ENCODE peak calls at places on chromosomes 16 and 17, in nine cellular contexts. One of them, this sample, is unnamed.

GRCh38 chr17:52606590-52606989 is 448.1 kb upstream of the CA10 start:
- DNase-seq in naive B cell: no peak
- DNase-seq in fibroblast of the conjunctiva: no peak
- DNase-seq in cardiac muscle cell: no peak
- DNase-seq in GM23338: no peak
- DNase-seq in AML-193: no peak
- DNase-seq in HCEC 1CT: no peak
- DNase-seq in GM04504: no peak
- DNase-seq in fibroblast of the aortic adventitia: no peak
- DNase-seq in this sample: no peak

GRCh38 chr16:86377251-86378022 is 132.9 kb upstream of the FOXF1 start:
- DNase-seq in naive B cell: no peak
- DNase-seq in fibroblast of the conjunctiva: no peak
- DNase-seq in cardiac muscle cell: peak; percentile 85
- DNase-seq in GM23338: no peak
- DNase-seq in AML-193: no peak
- DNase-seq in HCEC 1CT: no peak
- DNase-seq in GM04504: no peak
- DNase-seq in fibroblast of the aortic adventitia: no peak
- DNase-seq in this sample: no peak

GRCh38 chr16:11679941-11680911 is 12.0 kb downstream of the SNN start:
- DNase-seq in naive B cell: peak; percentile 37
- DNase-seq in fibroblast of the conjunctiva: no peak
- DNase-seq in cardiac muscle cell: no peak
- DNase-seq in GM23338: no peak
- DNase-seq in AML-193: no peak
- DNase-seq in HCEC 1CT: no peak
- DNase-seq in GM04504: no peak
- DNase-seq in fibroblast of the aortic adventitia: no peak
- DNase-seq in this sample: no peak

GRCh38 chr17:28887871-28888471 is 9.6 kb downstream of the FLOT2 start:
- DNase-seq in naive B cell: no peak
- DNase-seq in fibroblast of the conjunctiva: no peak
- DNase-seq in cardiac muscle cell: no peak
- DNase-seq in GM23338: no peak
- DNase-seq in AML-193: no peak
- DNase-seq in HCEC 1CT: no peak
- DNase-seq in GM04504: no peak
- DNase-seq in fibroblast of the aortic adventitia: no peak
- DNase-seq in this sample: no peak

GRCh38 chr17:39357978-39358377 is 43.4 kb downstream of the FBXL20 start:
- DNase-seq in naive B cell: no peak
- DNase-seq in fibroblast of the conjunctiva: no peak
- DNase-seq in cardiac muscle cell: no peak
- DNase-seq in GM23338: peak; percentile 21
- DNase-seq in AML-193: no peak
- DNase-seq in HCEC 1CT: no peak
- DNase-seq in GM04504: no peak
- DNase-seq in fibroblast of the aortic adventitia: no peak
- DNase-seq in this sample: no peak

GRCh38 chr16:71412270-71413160 is 29.3 kb downstream of the TLE7 start:
- DNase-seq in naive B cell: peak; percentile 55
- DNase-seq in fibroblast of the conjunctiva: peak; percentile 31
- DNase-seq in cardiac muscle cell: peak; percentile 90
- DNase-seq in GM23338: peak; percentile 93
- DNase-seq in AML-193: peak; percentile 20
- DNase-seq in HCEC 1CT: peak; percentile 41
- DNase-seq in GM04504: peak; percentile 37
- DNase-seq in fibroblast of the aortic adventitia: peak; percentile 78
- DNase-seq in this sample: peak; percentile 46

GRCh38 chr17:60128171-60128859 is 21.5 kb upstream of the CA4 start:
- DNase-seq in naive B cell: no peak
- DNase-seq in fibroblast of the conjunctiva: no peak
- DNase-seq in cardiac muscle cell: no peak
- DNase-seq in GM23338: no peak
- DNase-seq in AML-193: no peak
- DNase-seq in HCEC 1CT: no peak
- DNase-seq in GM04504: no peak
- DNase-seq in fibroblast of the aortic adventitia: no peak
- DNase-seq in this sample: no peak

GRCh38 chr17:76515291-76515949 is 14.2 kb upstream of the RHBDF2 start:
- DNase-seq in naive B cell: peak; percentile 85
- DNase-seq in fibroblast of the conjunctiva: no peak
- DNase-seq in cardiac muscle cell: no peak
- DNase-seq in GM23338: no peak
- DNase-seq in AML-193: peak; percentile 62
- DNase-seq in HCEC 1CT: peak; percentile 91
- DNase-seq in GM04504: peak; percentile 98
- DNase-seq in fibroblast of the aortic adventitia: peak; percentile 99
- DNase-seq in this sample: peak; percentile 95

GRCh38 chr16:3017806-3018506 is at the start of gene CLDN6:
- DNase-seq in naive B cell: no peak
- DNase-seq in fibroblast of the conjunctiva: no peak
- DNase-seq in cardiac muscle cell: peak; percentile 94
- DNase-seq in GM23338: peak; percentile 98
- DNase-seq in AML-193: no peak
- DNase-seq in HCEC 1CT: no peak
- DNase-seq in GM04504: no peak
- DNase-seq in fibroblast of the aortic adventitia: no peak
- DNase-seq in this sample: no peak

GRCh38 chr17:732788-733720 is 658 bp downstream of the TLCD3A start:
- DNase-seq in naive B cell: peak; percentile 11
- DNase-seq in fibroblast of the conjunctiva: no peak
- DNase-seq in cardiac muscle cell: peak; percentile 56
- DNase-seq in GM23338: peak; percentile 71
- DNase-seq in AML-193: no peak
- DNase-seq in HCEC 1CT: peak; percentile 49
- DNase-seq in GM04504: no peak
- DNase-seq in fibroblast of the aortic adventitia: peak; percentile 40
- DNase-seq in this sample: no peak

GRCh38 chr17:72634621-72635020 is 457.9 kb downstream of the SLC39A11 start:
- DNase-seq in naive B cell: no peak
- DNase-seq in fibroblast of the conjunctiva: no peak
- DNase-seq in cardiac muscle cell: no peak
- DNase-seq in GM23338: no peak
- DNase-seq in AML-193: no peak
- DNase-seq in HCEC 1CT: no peak
- DNase-seq in GM04504: no peak
- DNase-seq in fibroblast of the aortic adventitia: no peak
- DNase-seq in this sample: peak; percentile 12

GRCh38 chr17:61480414-61480807 is 28.2 kb downstream of the TBX4 start:
- DNase-seq in naive B cell: no peak
- DNase-seq in fibroblast of the conjunctiva: no peak
- DNase-seq in cardiac muscle cell: no peak
- DNase-seq in GM23338: no peak
- DNase-seq in AML-193: no peak
- DNase-seq in HCEC 1CT: no peak
- DNase-seq in GM04504: no peak
- DNase-seq in fibroblast of the aortic adventitia: no peak
- DNase-seq in this sample: no peak

GRCh38 chr17:27323538-27324212 is 29.8 kb downstream of the WSB1 start:
- DNase-seq in naive B cell: no peak
- DNase-seq in fibroblast of the conjunctiva: peak; percentile 58
- DNase-seq in cardiac muscle cell: no peak
- DNase-seq in GM23338: peak; percentile 48
- DNase-seq in AML-193: no peak
- DNase-seq in HCEC 1CT: peak; percentile 66
- DNase-seq in GM04504: no peak
- DNase-seq in fibroblast of the aortic adventitia: peak; percentile 83
- DNase-seq in this sample: no peak

GRCh38 chr16:67181346-67181745 is 2.4 kb downstream of the MATCAP1 start:
- DNase-seq in naive B cell: no peak
- DNase-seq in fibroblast of the conjunctiva: peak; percentile 67
- DNase-seq in cardiac muscle cell: no peak
- DNase-seq in GM23338: no peak
- DNase-seq in AML-193: no peak
- DNase-seq in HCEC 1CT: peak; percentile 82
- DNase-seq in GM04504: peak; percentile 77
- DNase-seq in fibroblast of the aortic adventitia: peak; percentile 93
- DNase-seq in this sample: no peak

GRCh38 chr16:63702981-63703590 is 1418.8 kb downstream of the CDH11 start:
- DNase-seq in naive B cell: no peak
- DNase-seq in fibroblast of the conjunctiva: no peak
- DNase-seq in cardiac muscle cell: peak; percentile 63
- DNase-seq in GM23338: peak; percentile 41
- DNase-seq in AML-193: no peak
- DNase-seq in HCEC 1CT: no peak
- DNase-seq in GM04504: no peak
- DNase-seq in fibroblast of the aortic adventitia: no peak
- DNase-seq in this sample: no peak

GRCh38 chr17:64694207-64694606 is 32.1 kb upstream of the SMURF2 start:
- DNase-seq in naive B cell: no peak
- DNase-seq in fibroblast of the conjunctiva: no peak
- DNase-seq in cardiac muscle cell: no peak
- DNase-seq in GM23338: no peak
- DNase-seq in AML-193: peak; percentile 17
- DNase-seq in HCEC 1CT: peak; percentile 20
- DNase-seq in GM04504: no peak
- DNase-seq in fibroblast of the aortic adventitia: peak; percentile 64
- DNase-seq in this sample: no peak

GRCh38 chr16:70576431-70577255 is 53.0 kb downstream of the SF3B3 start:
- DNase-seq in naive B cell: no peak
- DNase-seq in fibroblast of the conjunctiva: no peak
- DNase-seq in cardiac muscle cell: no peak
- DNase-seq in GM23338: peak; percentile 37
- DNase-seq in AML-193: peak; percentile 39
- DNase-seq in HCEC 1CT: peak; percentile 96
- DNase-seq in GM04504: peak; percentile 72
- DNase-seq in fibroblast of the aortic adventitia: peak; percentile 61
- DNase-seq in this sample: no peak

GRCh38 chr17:77649717-77650211 is 308.7 kb upstream of the TNRC6C start:
- DNase-seq in naive B cell: no peak
- DNase-seq in fibroblast of the conjunctiva: no peak
- DNase-seq in cardiac muscle cell: no peak
- DNase-seq in GM23338: no peak
- DNase-seq in AML-193: no peak
- DNase-seq in HCEC 1CT: peak; percentile 51
- DNase-seq in GM04504: no peak
- DNase-seq in fibroblast of the aortic adventitia: peak; percentile 2
- DNase-seq in this sample: no peak

GRCh38 chr17:43823350-43824084 is 9.4 kb downstream of the MPP3 start:
- DNase-seq in naive B cell: no peak
- DNase-seq in fibroblast of the conjunctiva: no peak
- DNase-seq in cardiac muscle cell: no peak
- DNase-seq in GM23338: no peak
- DNase-seq in AML-193: no peak
- DNase-seq in HCEC 1CT: no peak
- DNase-seq in GM04504: no peak
- DNase-seq in fibroblast of the aortic adventitia: no peak
- DNase-seq in this sample: no peak

GRCh38 chr16:57186630-57187507 is 740 bp downstream of the RSPRY1 start:
- DNase-seq in naive B cell: peak; percentile 6
- DNase-seq in fibroblast of the conjunctiva: no peak
- DNase-seq in cardiac muscle cell: peak; percentile 59
- DNase-seq in GM23338: peak; percentile 39
- DNase-seq in AML-193: peak; percentile 25
- DNase-seq in HCEC 1CT: peak; percentile 40
- DNase-seq in GM04504: no peak
- DNase-seq in fibroblast of the aortic adventitia: peak; percentile 43
- DNase-seq in this sample: peak; percentile 17

GRCh38 chr17:19958023-19958422 is 19.6 kb downstream of the AKAP10 start:
- DNase-seq in naive B cell: no peak
- DNase-seq in fibroblast of the conjunctiva: peak; percentile 68
- DNase-seq in cardiac muscle cell: no peak
- DNase-seq in GM23338: peak; percentile 64
- DNase-seq in AML-193: no peak
- DNase-seq in HCEC 1CT: peak; percentile 87
- DNase-seq in GM04504: peak; percentile 68
- DNase-seq in fibroblast of the aortic adventitia: peak; percentile 92
- DNase-seq in this sample: no peak

GRCh38 chr16:86225905-86226371 is 284.4 kb upstream of the FOXF1 start:
- DNase-seq in naive B cell: no peak
- DNase-seq in fibroblast of the conjunctiva: no peak
- DNase-seq in cardiac muscle cell: no peak
- DNase-seq in GM23338: no peak
- DNase-seq in AML-193: no peak
- DNase-seq in HCEC 1CT: no peak
- DNase-seq in GM04504: no peak
- DNase-seq in fibroblast of the aortic adventitia: peak; percentile 62
- DNase-seq in this sample: no peak

GRCh38 chr16:4257646-4258556 is 14.9 kb downstream of the TFAP4 start:
- DNase-seq in naive B cell: no peak
- DNase-seq in fibroblast of the conjunctiva: no peak
- DNase-seq in cardiac muscle cell: no peak
- DNase-seq in GM23338: no peak
- DNase-seq in AML-193: no peak
- DNase-seq in HCEC 1CT: no peak
- DNase-seq in GM04504: no peak
- DNase-seq in fibroblast of the aortic adventitia: no peak
- DNase-seq in this sample: no peak

GRCh38 chr17:81961087-81961514 is at the start of gene NOTUM:
- DNase-seq in naive B cell: no peak
- DNase-seq in fibroblast of the conjunctiva: no peak
- DNase-seq in cardiac muscle cell: peak; percentile 52
- DNase-seq in GM23338: peak; percentile 79
- DNase-seq in AML-193: no peak
- DNase-seq in HCEC 1CT: peak; percentile 16
- DNase-seq in GM04504: no peak
- DNase-seq in fibroblast of the aortic adventitia: peak; percentile 24
- DNase-seq in this sample: no peak

This sample was measured in central memory CD4-positive, alpha-beta T cell.